ENCODE peak calls at places on chromosomes 5 and 9, in ten cellular contexts. One of them, this sample, is unnamed.

GRCh38 chr5:103444333-103445038 is 118.1 kb downstream of the NUDT12 start:
- DNase-seq in effector CD4-positive, alpha-beta T cell: no peak
- DNase-seq in ovary: no peak
- DNase-seq in foreskin fibroblast: no peak
- DNase-seq in iris pigment epithelial cell: no peak
- DNase-seq in uterus: no peak
- DNase-seq in mesenchymal stem cell: no peak
- DNase-seq in SW480: no peak
- DNase-seq in hippocampal formation: no peak
- DNase-seq in T-helper 22 cell: no peak
- DNase-seq in this sample: no peak

GRCh38 chr9:120532475-120532874 is 47.5 kb downstream of the CDK5RAP2 start:
- DNase-seq in uterus: no peak
- DNase-seq in mesenchymal stem cell: no peak
- DNase-seq in effector CD4-positive, alpha-beta T cell: no peak
- DNase-seq in ovary: no peak
- DNase-seq in T-helper 22 cell: no peak
- DNase-seq in SW480: peak; percentile 96
- DNase-seq in foreskin fibroblast: peak; percentile 65
- DNase-seq in iris pigment epithelial cell: peak; percentile 67
- DNase-seq in hippocampal formation: no peak
- DNase-seq in this sample: peak; percentile 62

GRCh38 chr9:134053941-134054761 is 13.7 kb downstream of the BRD3 start:
- DNase-seq in uterus: no peak
- DNase-seq in effector CD4-positive, alpha-beta T cell: no peak
- DNase-seq in hippocampal formation: no peak
- DNase-seq in SW480: no peak
- DNase-seq in ovary: no peak
- DNase-seq in iris pigment epithelial cell: no peak
- DNase-seq in T-helper 22 cell: no peak
- DNase-seq in mesenchymal stem cell: no peak
- DNase-seq in foreskin fibroblast: no peak
- DNase-seq in this sample: no peak

GRCh38 chr5:23208959-23209431 is 298.4 kb upstream of the PRDM9 start:
- DNase-seq in mesenchymal stem cell: peak; percentile 71
- DNase-seq in foreskin fibroblast: peak; percentile 2
- DNase-seq in T-helper 22 cell: no peak
- DNase-seq in SW480: peak; percentile 67
- DNase-seq in ovary: no peak
- DNase-seq in effector CD4-positive, alpha-beta T cell: no peak
- DNase-seq in iris pigment epithelial cell: peak; percentile 56
- DNase-seq in hippocampal formation: peak; percentile 21
- DNase-seq in uterus: no peak
- DNase-seq in this sample: no peak

GRCh38 chr5:166428264-166428663 is 1863.2 kb upstream of the WWC1 start:
- DNase-seq in mesenchymal stem cell: no peak
- DNase-seq in effector CD4-positive, alpha-beta T cell: no peak
- DNase-seq in uterus: no peak
- DNase-seq in hippocampal formation: no peak
- DNase-seq in ovary: no peak
- DNase-seq in SW480: no peak
- DNase-seq in iris pigment epithelial cell: no peak
- DNase-seq in T-helper 22 cell: no peak
- DNase-seq in foreskin fibroblast: no peak
- DNase-seq in this sample: no peak

GRCh38 chr5:38532165-38532669 is 24.2 kb downstream of the LIFR start:
- DNase-seq in effector CD4-positive, alpha-beta T cell: no peak
- DNase-seq in uterus: no peak
- DNase-seq in foreskin fibroblast: no peak
- DNase-seq in iris pigment epithelial cell: no peak
- DNase-seq in hippocampal formation: no peak
- DNase-seq in SW480: no peak
- DNase-seq in T-helper 22 cell: no peak
- DNase-seq in mesenchymal stem cell: no peak
- DNase-seq in ovary: no peak
- DNase-seq in this sample: no peak

GRCh38 chr5:96816430-96816939 is 8.7 kb upstream of the ERAP1 start:
- DNase-seq in SW480: peak; percentile 75
- DNase-seq in ovary: no peak
- DNase-seq in T-helper 22 cell: peak; percentile 71
- DNase-seq in uterus: no peak
- DNase-seq in effector CD4-positive, alpha-beta T cell: peak; percentile 58
- DNase-seq in hippocampal formation: no peak
- DNase-seq in mesenchymal stem cell: no peak
- DNase-seq in foreskin fibroblast: no peak
- DNase-seq in iris pigment epithelial cell: no peak
- DNase-seq in this sample: no peak

GRCh38 chr9:136965771-136966484 is 11.4 kb upstream of the PTGDS start:
- DNase-seq in mesenchymal stem cell: no peak
- DNase-seq in hippocampal formation: peak; percentile 88
- DNase-seq in T-helper 22 cell: no peak
- DNase-seq in foreskin fibroblast: peak; percentile 24
- DNase-seq in iris pigment epithelial cell: no peak
- DNase-seq in ovary: no peak
- DNase-seq in SW480: no peak
- DNase-seq in uterus: no peak
- DNase-seq in effector CD4-positive, alpha-beta T cell: no peak
- DNase-seq in this sample: no peak

GRCh38 chr5:80967500-80968181 is 7.5 kb downstream of the RASGRF2 start:
- DNase-seq in foreskin fibroblast: peak; percentile 89
- DNase-seq in T-helper 22 cell: no peak
- DNase-seq in hippocampal formation: no peak
- DNase-seq in SW480: peak; percentile 25
- DNase-seq in uterus: peak; percentile 50
- DNase-seq in iris pigment epithelial cell: peak; percentile 95
- DNase-seq in effector CD4-positive, alpha-beta T cell: no peak
- DNase-seq in mesenchymal stem cell: peak; percentile 95
- DNase-seq in ovary: peak; percentile 63
- DNase-seq in this sample: peak; percentile 64

GRCh38 chr5:56328753-56329560 is 95.8 kb upstream of the ANKRD55 start:
- DNase-seq in foreskin fibroblast: peak; percentile 14
- DNase-seq in SW480: peak; percentile 89
- DNase-seq in iris pigment epithelial cell: peak; percentile 76
- DNase-seq in T-helper 22 cell: peak; percentile 34
- DNase-seq in effector CD4-positive, alpha-beta T cell: no peak
- DNase-seq in uterus: no peak
- DNase-seq in hippocampal formation: no peak
- DNase-seq in mesenchymal stem cell: peak; percentile 68
- DNase-seq in ovary: no peak
- DNase-seq in this sample: no peak

GRCh38 chr9:6902423-6902822 is 144.7 kb downstream of the KDM4C start:
- DNase-seq in mesenchymal stem cell: no peak
- DNase-seq in effector CD4-positive, alpha-beta T cell: no peak
- DNase-seq in iris pigment epithelial cell: peak; percentile 41
- DNase-seq in ovary: no peak
- DNase-seq in hippocampal formation: no peak
- DNase-seq in T-helper 22 cell: no peak
- DNase-seq in SW480: peak; percentile 82
- DNase-seq in uterus: no peak
- DNase-seq in foreskin fibroblast: peak; percentile 33
- DNase-seq in this sample: no peak

GRCh38 chr5:98768160-98769005 is 5.1 kb upstream of the RGMB start:
- DNase-seq in uterus: peak; percentile 29
- DNase-seq in effector CD4-positive, alpha-beta T cell: no peak
- DNase-seq in SW480: peak; percentile 69
- DNase-seq in iris pigment epithelial cell: peak; percentile 66
- DNase-seq in mesenchymal stem cell: peak; percentile 78
- DNase-seq in T-helper 22 cell: no peak
- DNase-seq in ovary: peak; percentile 47
- DNase-seq in hippocampal formation: peak; percentile 84
- DNase-seq in foreskin fibroblast: peak; percentile 88
- DNase-seq in this sample: peak; percentile 50

GRCh38 chr9:70535546-70536323 is 121.3 kb upstream of the KLF9 start:
- DNase-seq in ovary: no peak
- DNase-seq in T-helper 22 cell: no peak
- DNase-seq in uterus: no peak
- DNase-seq in SW480: no peak
- DNase-seq in mesenchymal stem cell: no peak
- DNase-seq in hippocampal formation: no peak
- DNase-seq in effector CD4-positive, alpha-beta T cell: no peak
- DNase-seq in foreskin fibroblast: no peak
- DNase-seq in iris pigment epithelial cell: no peak
- DNase-seq in this sample: no peak

GRCh38 chr5:166509085-166509484 is 1782.4 kb upstream of the WWC1 start:
- DNase-seq in T-helper 22 cell: no peak
- DNase-seq in hippocampal formation: no peak
- DNase-seq in ovary: no peak
- DNase-seq in uterus: no peak
- DNase-seq in foreskin fibroblast: no peak
- DNase-seq in mesenchymal stem cell: peak; percentile 50
- DNase-seq in iris pigment epithelial cell: peak; percentile 12
- DNase-seq in effector CD4-positive, alpha-beta T cell: no peak
- DNase-seq in SW480: no peak
- DNase-seq in this sample: no peak

GRCh38 chr9:118595719-118596305 is 773.4 kb downstream of the BRINP1 start:
- DNase-seq in mesenchymal stem cell: peak; percentile 46
- DNase-seq in SW480: peak; percentile 62
- DNase-seq in uterus: no peak
- DNase-seq in T-helper 22 cell: no peak
- DNase-seq in ovary: no peak
- DNase-seq in iris pigment epithelial cell: peak; percentile 36
- DNase-seq in hippocampal formation: peak; percentile 63
- DNase-seq in effector CD4-positive, alpha-beta T cell: no peak
- DNase-seq in foreskin fibroblast: peak; percentile 47
- DNase-seq in this sample: no peak

GRCh38 chr5:169581580-169582227 is 1.9 kb upstream of the SPDL1 start:
- DNase-seq in SW480: peak; percentile 70
- DNase-seq in T-helper 22 cell: peak; percentile 3
- DNase-seq in uterus: peak; percentile 65
- DNase-seq in mesenchymal stem cell: peak; percentile 76
- DNase-seq in foreskin fibroblast: peak; percentile 86
- DNase-seq in hippocampal formation: peak; percentile 52
- DNase-seq in effector CD4-positive, alpha-beta T cell: peak; percentile 34
- DNase-seq in ovary: peak; percentile 54
- DNase-seq in iris pigment epithelial cell: peak; percentile 74
- DNase-seq in this sample: peak; percentile 54

GRCh38 chr9:101443358-101443757 is 7.8 kb upstream of the ALDOB start:
- DNase-seq in effector CD4-positive, alpha-beta T cell: no peak
- DNase-seq in foreskin fibroblast: no peak
- DNase-seq in SW480: no peak
- DNase-seq in mesenchymal stem cell: no peak
- DNase-seq in ovary: no peak
- DNase-seq in T-helper 22 cell: no peak
- DNase-seq in uterus: no peak
- DNase-seq in iris pigment epithelial cell: no peak
- DNase-seq in hippocampal formation: peak; percentile 7
- DNase-seq in this sample: no peak

GRCh38 chr5:127562252-127562651 is 44.8 kb downstream of the PRRC1 start:
- DNase-seq in foreskin fibroblast: peak; percentile 54
- DNase-seq in ovary: no peak
- DNase-seq in uterus: no peak
- DNase-seq in SW480: peak; percentile 41
- DNase-seq in T-helper 22 cell: no peak
- DNase-seq in hippocampal formation: no peak
- DNase-seq in effector CD4-positive, alpha-beta T cell: no peak
- DNase-seq in mesenchymal stem cell: peak; percentile 43
- DNase-seq in iris pigment epithelial cell: peak; percentile 11
- DNase-seq in this sample: no peak

GRCh38 chr9:77892955-77893514 is 138.6 kb downstream of the GNAQ start:
- DNase-seq in foreskin fibroblast: no peak
- DNase-seq in effector CD4-positive, alpha-beta T cell: no peak
- DNase-seq in T-helper 22 cell: no peak
- DNase-seq in hippocampal formation: no peak
- DNase-seq in iris pigment epithelial cell: no peak
- DNase-seq in SW480: no peak
- DNase-seq in ovary: no peak
- DNase-seq in mesenchymal stem cell: no peak
- DNase-seq in uterus: no peak
- DNase-seq in this sample: no peak

GRCh38 chr9:125894566-125894965 is 147.4 kb downstream of the PBX3 start:
- DNase-seq in SW480: no peak
- DNase-seq in ovary: no peak
- DNase-seq in T-helper 22 cell: no peak
- DNase-seq in iris pigment epithelial cell: no peak
- DNase-seq in mesenchymal stem cell: no peak
- DNase-seq in foreskin fibroblast: no peak
- DNase-seq in effector CD4-positive, alpha-beta T cell: no peak
- DNase-seq in uterus: no peak
- DNase-seq in hippocampal formation: no peak
- DNase-seq in this sample: no peak

GRCh38 chr9:123678038-123678877 is 251.7 kb downstream of the DENND1A start:
- DNase-seq in uterus: no peak
- DNase-seq in T-helper 22 cell: no peak
- DNase-seq in ovary: no peak
- DNase-seq in mesenchymal stem cell: no peak
- DNase-seq in hippocampal formation: no peak
- DNase-seq in iris pigment epithelial cell: no peak
- DNase-seq in foreskin fibroblast: peak; percentile 8
- DNase-seq in SW480: no peak
- DNase-seq in effector CD4-positive, alpha-beta T cell: no peak
- DNase-seq in this sample: no peak